ENCODE peak calls at places on chromosomes 1 and 21, in ten cellular contexts. E is WTC11; Q is HT1080; U is BJ; K is GM13977; L is NCI-H187 treated with DMSO at 0.1 percent for 48 hours; N is HCT116; O is activated CD4-positive, alpha-beta T cell treated with anti-CD3 and anti-CD28 coated beads, Interleukin-2, amount 10 ng/mL, durations not matched to agents 7 days and 5 days; J is breast epithelium; V is CD8-positive, alpha-beta T cell. B is an unnamed sample.

GRCh38 chr21:46191257-46191685 is 7.0 kb upstream of the SPATC1L start:
- DNase-seq in Q (peak), J (peak), K (no peak), U (no peak), N (no peak), L (no peak), V (peak), E (no peak), O (no peak), B (no peak)

GRCh38 chr1:180117764-180118116 is 36.9 kb upstream of the QSOX1 start:
- DNase-seq in E (no peak), J (no peak), N (peak), V (no peak), L (no peak), U (peak), K (no peak), O (no peak), Q (peak), B (no peak)

GRCh38 chr21:44901391-44902074 is 19.2 kb downstream of the ITGB2 start:
- DNase-seq in J (no peak), N (no peak), Q (no peak), E (no peak), O (no peak), K (no peak), U (no peak), L (no peak), V (no peak), B (no peak)

GRCh38 chr1:176692431-176692830 is 229.5 kb downstream of the PAPPA2 start:
- DNase-seq in N (no peak), U (no peak), L (peak), K (no peak), V (no peak), O (no peak), Q (no peak), E (no peak), J (no peak), B (no peak)

GRCh38 chr21:45102391-45102932 is 28.1 kb downstream of the ADARB1 start:
- DNase-seq in L (no peak), U (peak), Q (peak), K (no peak), V (no peak), E (no peak), O (no peak), N (peak), J (no peak), B (no peak)

GRCh38 chr1:224509881-224510280 is 75.3 kb upstream of the WDR26 start:
- DNase-seq in L (no peak), Q (no peak), V (no peak), N (no peak), U (no peak), O (no peak), J (no peak), E (no peak), K (no peak), B (no peak)

GRCh38 chr1:38222906-38223305 is 176.3 kb upstream of the POU3F1 start:
- DNase-seq in U (no peak), J (no peak), O (no peak), N (no peak), L (no peak), K (no peak), E (no peak), V (no peak), Q (no peak), B (no peak)

GRCh38 chr1:110340207-110340468 is 961 bp downstream of the RBM15 start:
- DNase-seq in O (no peak), J (no peak), L (no peak), Q (no peak), E (no peak), K (no peak), U (no peak), N (no peak), V (peak), B (no peak)

GRCh38 chr1:246814890-246815289 is 90.7 kb downstream of the SCCPDH start:
- DNase-seq in E (no peak), V (no peak), L (no peak), N (no peak), U (no peak), J (no peak), O (no peak), K (no peak), Q (no peak), B (no peak)

GRCh38 chr21:21624674-21625073 is 626.5 kb downstream of the NCAM2 start:
- DNase-seq in O (no peak), Q (peak), L (no peak), K (no peak), E (no peak), J (no peak), N (no peak), V (no peak), U (no peak), B (no peak)

GRCh38 chr1:240768979-240769378 is 157.0 kb upstream of the GREM2 start:
- DNase-seq in K (no peak), V (no peak), J (no peak), N (no peak), O (no peak), E (no peak), L (no peak), Q (no peak), U (no peak), B (no peak)

GRCh38 chr1:81582467-81582986 is 218.2 kb upstream of the ADGRL2 start:
- DNase-seq in N (no peak), U (peak), L (no peak), O (no peak), E (no peak), V (no peak), J (no peak), Q (peak), K (peak), B (no peak)

GRCh38 chr1:21966247-21967000 is 10.4 kb upstream of the CELA3B start:
- DNase-seq in O (no peak), U (peak), L (no peak), E (no peak), Q (peak), N (no peak), J (no peak), K (no peak), V (no peak), B (no peak)

GRCh38 chr1:117110774-117111173 is 10.8 kb downstream of the TRIM45 start:
- DNase-seq in J (no peak), E (no peak), U (no peak), O (no peak), V (no peak), K (no peak), L (no peak), Q (peak), N (no peak), B (no peak)

GRCh38 chr1:48066951-48067350 is 69.8 kb upstream of the TRABD2B start:
- DNase-seq in J (no peak), L (no peak), V (no peak), U (no peak), O (no peak), K (no peak), Q (no peak), N (no peak), E (no peak), B (no peak)

GRCh38 chr1:161008857-161009554 is 11.9 kb downstream of the F11R start:
- DNase-seq in V (no peak), Q (no peak), O (no peak), J (no peak), L (no peak), K (no peak), N (no peak), U (no peak), E (no peak), B (peak)

GRCh38 chr1:77399250-77400086 is 117.6 kb downstream of the AK5 start:
- DNase-seq in Q (no peak), N (no peak), J (no peak), K (no peak), U (no peak), V (no peak), L (no peak), O (no peak), E (no peak), B (no peak)